ENCODE peak calls at places on chromosome 4, in six cellular contexts. One of them, this sample, is unnamed. For H3K4me1, the result is how much of the 10 kb centered on the place peaks cover.

GRCh38 chr4:136055360-136055759 is 1476.9 kb downstream of the PCDH18 start:
- DNase-seq in K562: no peak
- DNase-seq in GM23338: no peak
- DNase-seq in A549: no peak
- DNase-seq in hepatocyte: no peak
- DNase-seq in fibroblast of lung: no peak
- DNase-seq in this sample: no peak

GRCh38 chr4:41678086-41678485 is 70.4 kb downstream of the PHOX2B start:
- DNase-seq in A549: no peak
- DNase-seq in hepatocyte: no peak
- DNase-seq in fibroblast of lung: peak
- DNase-seq in K562: no peak
- DNase-seq in GM23338: no peak
- DNase-seq in this sample: no peak

GRCh38 chr4:52959545-52959944 is 97.4 kb downstream of the RASL11B start:
- DNase-seq in GM23338: no peak
- DNase-seq in A549: no peak
- DNase-seq in hepatocyte: no peak
- DNase-seq in K562: no peak
- DNase-seq in fibroblast of lung: peak
- DNase-seq in this sample: no peak

GRCh38 chr4:38119663-38120374 is 159.6 kb downstream of the PTTG2 start:
- DNase-seq in fibroblast of lung: peak
- DNase-seq in GM23338: no peak
- DNase-seq in A549: no peak
- DNase-seq in K562: no peak
- DNase-seq in hepatocyte: peak
- DNase-seq in this sample: no peak

GRCh38 chr4:149296503-149296902 is 519.1 kb downstream of the IQCM start:
- DNase-seq in GM23338: peak
- DNase-seq in A549: no peak
- DNase-seq in hepatocyte: no peak
- DNase-seq in K562: no peak
- DNase-seq in fibroblast of lung: peak
- DNase-seq in this sample: no peak

GRCh38 chr4:185573651-185574199 is 38.4 kb upstream of the PDLIM3 start:
- DNase-seq in A549: peak
- DNase-seq in GM23338: peak
- DNase-seq in hepatocyte: peak
- DNase-seq in K562: peak
- DNase-seq in fibroblast of lung: peak
- DNase-seq in this sample: peak

GRCh38 chr4:162506253-162506652 is 342.5 kb upstream of the FSTL5 start:
- DNase-seq in fibroblast of lung: peak
- DNase-seq in K562: no peak
- DNase-seq in A549: no peak
- DNase-seq in hepatocyte: peak
- DNase-seq in GM23338: no peak
- DNase-seq in this sample: no peak

GRCh38 chr4:14856076-14856926 is 146.0 kb upstream of the CPEB2 start:
- DNase-seq in K562: peak
- DNase-seq in GM23338: no peak
- DNase-seq in A549: peak
- DNase-seq in hepatocyte: peak
- DNase-seq in fibroblast of lung: peak
- DNase-seq in this sample: peak

GRCh38 chr4:116925900-116926457 is 159.4 kb downstream of the TRAM1L1 start:
- DNase-seq in GM23338: peak
- DNase-seq in K562: no peak
- DNase-seq in A549: no peak
- DNase-seq in hepatocyte: peak
- DNase-seq in fibroblast of lung: peak
- DNase-seq in this sample: peak

GRCh38 chr4:64417974-64418373 is 8.7 kb upstream of the TECRL start:
- DNase-seq in GM23338: no peak
- DNase-seq in K562: no peak
- DNase-seq in A549: no peak
- DNase-seq in hepatocyte: peak
- DNase-seq in fibroblast of lung: peak
- DNase-seq in this sample: peak

GRCh38 chr4:25865586-25865985 is 2.8 kb upstream of the SEL1L3 start:
- DNase-seq in hepatocyte: peak
- DNase-seq in A549: peak
- DNase-seq in K562: peak
- DNase-seq in fibroblast of lung: peak
- DNase-seq in GM23338: peak
- DNase-seq in this sample: no peak

GRCh38 chr4:76781698-76782595 is 116.0 kb downstream of the SOWAHB start:
- DNase-seq in hepatocyte: no peak
- DNase-seq in A549: no peak
- DNase-seq in fibroblast of lung: peak
- DNase-seq in K562: no peak
- DNase-seq in GM23338: no peak
- DNase-seq in this sample: peak

GRCh38 chr4:75718529-75718928 is 5.8 kb upstream of the USO1 start:
- DNase-seq in A549: no peak
- DNase-seq in fibroblast of lung: peak
- DNase-seq in GM23338: no peak
- DNase-seq in hepatocyte: no peak
- DNase-seq in K562: no peak
- DNase-seq in this sample: peak

GRCh38 chr4:145480257-145480656 is 1.4 kb upstream of the SMAD1 start:
- DNase-seq in K562: no peak
- DNase-seq in GM23338: no peak
- DNase-seq in A549: no peak
- DNase-seq in fibroblast of lung: no peak
- DNase-seq in hepatocyte: no peak
- DNase-seq in this sample: no peak

GRCh38 chr4:22473268-22473667 is 42.6 kb downstream of the ADGRA3 start:
- DNase-seq in A549: no peak
- DNase-seq in fibroblast of lung: peak
- DNase-seq in K562: no peak
- DNase-seq in hepatocyte: no peak
- DNase-seq in GM23338: no peak
- DNase-seq in this sample: peak

GRCh38 chr4:11495291-11495690 is 66.6 kb upstream of the HS3ST1 start:
- DNase-seq in K562: no peak
- DNase-seq in GM23338: no peak
- DNase-seq in fibroblast of lung: peak
- DNase-seq in A549: no peak
- DNase-seq in hepatocyte: no peak
- DNase-seq in this sample: no peak

GRCh38 chr4:142824368-142824767 is 21.7 kb downstream of the INPP4B start:
- DNase-seq in hepatocyte: no peak
- DNase-seq in K562: no peak
- DNase-seq in A549: no peak
- DNase-seq in fibroblast of lung: peak
- DNase-seq in GM23338: no peak
- DNase-seq in this sample: peak

GRCh38 chr4:84944952-84945351 is 21.5 kb downstream of the WDFY3 start:
- DNase-seq in K562: no peak
- DNase-seq in fibroblast of lung: peak
- DNase-seq in hepatocyte: no peak
- DNase-seq in A549: no peak
- DNase-seq in GM23338: no peak
- DNase-seq in this sample: no peak

GRCh38 chr4:24076811-24077210 is 187.0 kb upstream of the PPARGC1A start:
- DNase-seq in A549: no peak
- DNase-seq in GM23338: no peak
- DNase-seq in fibroblast of lung: no peak
- DNase-seq in hepatocyte: no peak
- DNase-seq in K562: no peak
- DNase-seq in this sample: no peak

GRCh38 chr4:56086073-56086521 is 137.4 kb downstream of the CEP135 start:
- DNase-seq in A549: no peak
- DNase-seq in fibroblast of lung: no peak
- DNase-seq in K562: no peak
- DNase-seq in GM23338: peak
- DNase-seq in hepatocyte: peak
- DNase-seq in this sample: no peak

DNA sequence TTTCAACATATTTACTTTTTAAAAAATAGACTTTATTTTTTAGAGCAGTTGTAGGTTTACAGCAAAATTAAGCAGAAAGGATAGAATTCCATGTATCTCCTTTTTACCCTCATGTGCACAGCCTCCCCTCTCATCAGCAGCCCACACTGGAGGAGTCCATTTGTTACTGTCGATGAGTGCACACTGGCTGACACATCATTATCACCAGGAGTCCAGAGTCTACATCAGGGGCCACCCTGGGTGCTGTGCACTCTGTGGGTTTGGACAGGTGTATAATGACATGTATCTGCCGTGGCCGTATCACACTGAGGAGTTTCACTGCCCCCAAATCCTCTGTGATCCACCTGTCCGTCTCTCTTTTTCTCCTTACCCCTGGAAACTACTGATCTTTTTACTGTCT is 26.3 kb downstream of the TBC1D14 start:
- DNase-seq in fibroblast of lung: no peak
- DNase-seq in K562: no peak
- DNase-seq in hepatocyte: no peak
- DNase-seq in A549: no peak
- DNase-seq in GM23338: no peak
- DNase-seq in this sample: no peak
- H3K4me1 ChIP-seq in fibroblast of lung: under half
- H3K4me1 ChIP-seq in K562: under half
- H3K4me1 ChIP-seq in hepatocyte: under half
- H3K4me1 ChIP-seq in A549: under half
- H3K4me1 ChIP-seq in GM23338: under half
- H3K4me1 ChIP-seq in this sample: under half

DNA sequence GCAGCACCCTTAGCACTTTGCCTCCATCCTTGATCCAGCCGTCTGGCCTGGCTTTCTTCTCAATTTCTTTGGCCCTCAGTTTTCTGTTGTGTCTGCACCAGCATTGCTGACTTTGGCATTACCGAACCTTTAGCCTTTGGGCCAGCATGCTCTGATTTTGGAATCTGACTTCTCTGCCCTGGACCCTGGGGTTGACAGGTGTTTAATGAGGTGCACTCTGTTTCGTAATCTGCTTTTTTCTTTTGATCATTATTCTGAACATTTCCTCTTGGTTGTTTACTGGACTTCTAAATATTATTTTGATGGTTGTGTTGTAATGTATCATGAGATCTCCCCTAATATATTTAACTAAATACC is 71.5 kb upstream of the ENPP6 start:
- DNase-seq in fibroblast of lung: no peak
- DNase-seq in A549: no peak
- DNase-seq in GM23338: no peak
- DNase-seq in hepatocyte: no peak
- DNase-seq in K562: no peak
- DNase-seq in this sample: no peak
- H3K4me2 ChIP-seq in fibroblast of lung: no peak
- H3K4me2 ChIP-seq in A549: no peak
- H3K4me2 ChIP-seq in GM23338: no peak
- H3K4me2 ChIP-seq in hepatocyte: no peak
- H3K4me2 ChIP-seq in K562: no peak
- H3K4me2 ChIP-seq in this sample: no peak

DNA sequence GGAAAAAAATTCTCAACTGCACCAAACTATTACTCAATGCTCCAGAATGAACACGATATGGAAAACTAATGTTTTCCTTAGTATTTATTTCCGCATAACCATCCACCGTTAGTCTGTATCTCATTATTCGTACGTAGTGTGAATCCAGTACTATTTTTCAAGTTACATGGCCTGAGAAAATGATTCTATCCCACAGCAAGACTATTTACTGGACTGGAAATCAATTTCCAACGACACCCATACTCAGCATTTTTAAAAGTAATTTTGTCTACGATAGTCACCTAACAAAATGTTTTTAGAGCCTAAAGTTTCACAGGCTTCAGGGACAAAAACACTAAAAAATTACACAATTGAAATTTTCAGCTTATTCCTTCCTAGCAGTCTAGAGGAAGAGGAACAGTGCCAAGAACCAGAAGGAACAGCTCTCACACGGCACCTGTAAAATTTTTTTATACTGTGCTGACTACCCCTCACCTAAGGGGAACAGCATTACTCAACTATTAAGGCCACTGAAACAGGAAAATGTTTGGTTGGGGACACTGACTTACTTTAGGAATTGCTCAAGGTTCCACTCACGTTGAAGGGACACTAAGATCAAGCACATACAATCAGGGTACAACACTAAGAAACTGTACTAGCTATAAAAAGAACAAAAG is 9.6 kb downstream of the UBE2D3 start:
- DNase-seq in hepatocyte: no peak
- DNase-seq in fibroblast of lung: no peak
- DNase-seq in A549: no peak
- DNase-seq in GM23338: no peak
- DNase-seq in K562: no peak
- DNase-seq in this sample: no peak
- H3K4me1 ChIP-seq in hepatocyte: under half
- H3K4me1 ChIP-seq in fibroblast of lung: under half
- H3K4me1 ChIP-seq in A549: half or more
- H3K4me1 ChIP-seq in GM23338: half or more
- H3K4me1 ChIP-seq in K562: under half
- H3K4me1 ChIP-seq in this sample: half or more

DNA sequence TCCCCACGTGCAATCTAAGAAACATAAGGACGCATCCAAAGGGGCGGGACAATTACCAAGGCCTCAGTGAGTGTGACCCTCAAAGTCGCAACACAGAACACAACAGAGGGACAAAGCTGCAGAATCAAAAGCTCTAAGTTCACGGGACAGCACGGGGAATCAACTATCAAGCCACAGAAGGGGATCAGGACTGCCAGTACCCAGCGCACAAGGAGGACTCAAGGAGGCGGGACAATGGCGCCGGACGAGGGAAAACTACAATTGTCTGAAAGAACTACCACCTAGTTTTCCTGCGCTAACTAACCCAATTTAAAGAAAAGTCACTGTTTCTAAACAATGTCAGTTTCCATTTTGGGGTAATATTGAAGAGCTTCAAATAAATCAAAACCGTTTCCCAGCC is 1.3 kb downstream of the FAM53A start:
- DNase-seq in hepatocyte: no peak
- DNase-seq in GM23338: no peak
- DNase-seq in K562: no peak
- DNase-seq in A549: no peak
- DNase-seq in fibroblast of lung: no peak
- DNase-seq in this sample: peak
- H3K4me2 ChIP-seq in hepatocyte: peak
- H3K4me2 ChIP-seq in GM23338: peak
- H3K4me2 ChIP-seq in K562: peak
- H3K4me2 ChIP-seq in A549: no peak
- H3K4me2 ChIP-seq in fibroblast of lung: peak
- H3K4me2 ChIP-seq in this sample: peak

GRCh38 chr4:169745291-169745690 is 12.5 kb downstream of the HPF1 start:
- DNase-seq in K562: no peak
- DNase-seq in hepatocyte: no peak
- DNase-seq in A549: no peak
- DNase-seq in GM23338: no peak
- DNase-seq in fibroblast of lung: peak
- DNase-seq in this sample: peak

GRCh38 chr4:169744601-169745000 is 13.1 kb downstream of the HPF1 start:
- DNase-seq in A549: no peak
- DNase-seq in hepatocyte: no peak
- DNase-seq in K562: no peak
- DNase-seq in fibroblast of lung: no peak
- DNase-seq in GM23338: no peak
- DNase-seq in this sample: no peak

GRCh38 chr4:169741569-169741968 is 16.2 kb downstream of the HPF1 start:
- DNase-seq in fibroblast of lung: no peak
- DNase-seq in K562: no peak
- DNase-seq in GM23338: no peak
- DNase-seq in A549: no peak
- DNase-seq in hepatocyte: no peak
- DNase-seq in this sample: no peak
- H3K4me1 ChIP-seq in fibroblast of lung: under half
- H3K4me1 ChIP-seq in K562: under half
- H3K4me1 ChIP-seq in GM23338: under half
- H3K4me1 ChIP-seq in A549: under half
- H3K4me1 ChIP-seq in hepatocyte: under half
- H3K4me1 ChIP-seq in this sample: under half